ENCODE peak calls at places on chromosomes 5 and 9, in six cellular contexts. E, G, V, S, J and M are unnamed samples.

GRCh38 chr5:65327582-65327981 is 154.1 kb downstream of the ADAMTS6 start:
- DNase-seq in G (no peak), S (peak; percentile 3), E (peak; percentile 77), J (peak; percentile 8), V (no peak), M (no peak)

GRCh38 chr5:147169846-147170245 is 65.0 kb upstream of the STK32A start:
- DNase-seq in J (no peak), S (no peak), V (no peak), E (no peak), G (no peak), M (no peak)

GRCh38 chr5:73625905-73626811 is at the start of gene ARHGEF28:
- DNase-seq in V (peak; percentile 56), S (peak; percentile 52), E (peak; percentile 28), G (peak; percentile 66), J (no peak), M (peak; percentile 38)

GRCh38 chr5:30458681-30459080 is 734.8 kb upstream of the CDH6 start:
- DNase-seq in E (no peak), V (no peak), J (no peak), S (no peak), G (no peak), M (peak; percentile 84)

GRCh38 chr5:149561848-149562247 is 10.6 kb upstream of the CSNK1A1 start:
- DNase-seq in V (no peak), E (peak; percentile 98), J (no peak), G (peak; percentile 42), S (peak; percentile 97), M (peak; percentile 94)

GRCh38 chr5:166710275-166710674 is 1581.2 kb upstream of the WWC1 start:
- DNase-seq in S (peak; percentile 65), V (no peak), E (no peak), G (no peak), J (no peak), M (no peak)

GRCh38 chr5:92337772-92338234 is 954.7 kb upstream of the ARRDC3 start:
- DNase-seq in G (no peak), V (no peak), S (peak; percentile 2), E (peak; percentile 23), J (peak; percentile 1), M (no peak)

GRCh38 chr9:123373941-123374340 is 17.9 kb downstream of the CRB2 start:
- DNase-seq in S (peak; percentile 38), J (no peak), G (peak; percentile 67), V (peak; percentile 82), E (no peak), M (peak; percentile 81)

GRCh38 chr5:33969572-33970452 is 14.7 kb downstream of the SLC45A2 start:
- DNase-seq in J (no peak), E (peak; percentile 71), G (peak; percentile 51), V (peak; percentile 36), S (peak; percentile 67), M (peak; percentile 64)

GRCh38 chr5:36457511-36458260 is 148.7 kb upstream of the SLC1A3 start:
- DNase-seq in G (no peak), V (no peak), E (no peak), S (no peak), J (no peak), M (no peak)

GRCh38 chr9:86126998-86127972 is 27.9 kb upstream of the GOLM1 start:
- DNase-seq in G (peak; percentile 98), S (peak; percentile 88), E (peak; percentile 74), J (peak; percentile 80), V (peak; percentile 92), M (peak; percentile 99)

GRCh38 chr5:56358703-56359428 is 125.7 kb upstream of the ANKRD55 start:
- DNase-seq in S (no peak), V (no peak), G (no peak), E (peak; percentile 12), J (no peak), M (no peak)

GRCh38 chr5:74316064-74316586 is 324.4 kb downstream of the ENC1 start:
- DNase-seq in S (peak; percentile 98), G (peak; percentile 33), E (peak; percentile 98), V (no peak), J (peak; percentile 98), M (peak; percentile 100)

GRCh38 chr5:67537439-67538342 is 341.1 kb upstream of the CD180 start:
- DNase-seq in G (no peak), S (peak; percentile 32), E (no peak), V (no peak), J (no peak), M (no peak)

GRCh38 chr9:130632841-130633240 is 31.6 kb upstream of the PRDM12 start:
- DNase-seq in V (no peak), G (no peak), E (no peak), J (no peak), S (no peak), M (no peak)

GRCh38 chr5:150113047-150113744 is 26.8 kb upstream of the CSF1R start:
- DNase-seq in V (no peak), E (no peak), J (peak; percentile 97), G (peak; percentile 66), S (no peak), M (peak; percentile 75)

GRCh38 chr5:165559645-165560044 is 2054.2 kb downstream of the MAT2B start:
- DNase-seq in G (no peak), E (no peak), V (no peak), S (no peak), J (no peak), M (peak; percentile 1)

GRCh38 chr9:130639866-130640555 is 24.4 kb upstream of the PRDM12 start:
- DNase-seq in S (no peak), V (no peak), G (no peak), J (no peak), E (no peak), M (no peak)

GRCh38 chr9:93612796-93613154 is 36.4 kb downstream of the PHF2 start:
- DNase-seq in J (no peak), E (no peak), S (no peak), V (no peak), G (no peak), M (no peak)

GRCh38 chr5:127351418-127351817 is 60.8 kb downstream of the MEGF10 start:
- DNase-seq in J (no peak), E (no peak), G (no peak), V (no peak), S (no peak), M (peak; percentile 24)

GRCh38 chr9:28938981-28939380 is 1365.7 kb upstream of the C9orf72 start:
- DNase-seq in S (no peak), J (no peak), G (no peak), V (no peak), E (no peak), M (no peak)

GRCh38 chr5:127567026-127567768 is 49.8 kb downstream of the PRRC1 start:
- DNase-seq in G (no peak), E (no peak), J (no peak), V (no peak), S (no peak), M (no peak)

GRCh38 chr9:111895996-111896941 is at the start of gene UGCG:
- DNase-seq in E (peak; percentile 90), G (peak; percentile 88), V (peak; percentile 85), S (peak; percentile 89), J (peak; percentile 86), M (peak; percentile 94)

GRCh38 chr9:111897831-111898144 is 1.2 kb downstream of the UGCG start:
- DNase-seq in E (no peak), J (no peak), V (no peak), S (no peak), G (no peak), M (no peak)

GRCh38 chr9:111898331-111899096 is 1.9 kb downstream of the UGCG start:
- DNase-seq in V (no peak), E (no peak), J (no peak), G (no peak), S (no peak), M (no peak)

GRCh38 chr9:111900081-111900805 is 3.6 kb downstream of the UGCG start:
- DNase-seq in G (no peak), E (no peak), S (no peak), V (no peak), J (no peak), M (no peak)

GRCh38 chr9:111896942-111897830 is 572 bp downstream of the UGCG start:
- DNase-seq in G (peak; percentile 38), J (peak; percentile 15), E (no peak), V (no peak), S (no peak), M (no peak)
- H3K18ac ChIP-seq in G (peak overlapping the region; percentile 64), J (peak overlapping the region; percentile 86), E (peak overlapping the region; percentile 85), V (peak overlapping the region; percentile 99), S (peak overlapping the region; percentile 84), M (peak overlapping the region; percentile 93)

DNA sequence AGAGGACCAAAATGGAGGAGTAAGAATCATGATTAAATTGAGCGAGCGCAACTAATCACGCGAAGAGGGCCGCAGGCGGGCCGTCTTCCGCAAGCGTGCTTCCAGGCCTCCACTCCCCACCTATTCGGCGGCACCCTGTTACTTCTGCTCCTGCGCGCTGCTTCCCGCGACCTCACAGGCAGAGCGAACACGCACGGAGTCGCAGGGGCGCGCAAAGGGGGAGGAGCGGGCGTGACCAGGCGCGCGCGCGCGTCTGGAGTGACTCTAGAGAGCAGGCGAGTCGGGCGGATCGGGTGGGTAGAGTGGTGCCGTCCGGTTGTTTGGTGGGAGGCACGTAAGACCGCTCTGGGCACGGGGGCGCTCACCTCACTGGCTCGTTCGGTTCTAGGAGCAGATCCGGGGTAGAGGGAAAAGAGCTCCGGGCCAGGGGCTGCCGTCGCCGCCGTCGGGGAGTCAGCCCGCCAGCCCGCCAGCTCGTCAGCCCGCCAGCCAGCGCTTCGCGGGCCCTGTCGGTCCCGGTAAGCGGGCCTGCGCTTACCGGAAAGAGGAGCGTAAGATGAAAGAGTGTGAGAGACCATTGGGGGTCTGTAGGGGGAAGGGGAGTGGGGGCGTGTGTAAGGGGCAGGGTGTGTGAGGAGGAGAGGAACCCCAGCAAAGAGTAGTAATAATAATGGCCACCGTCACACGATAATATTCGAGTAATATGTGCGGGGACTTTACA is at the start of gene CNOT8:
- DNase-seq in J (peak; percentile 90), S (peak; percentile 97), V (peak; percentile 97), G (peak; percentile 95), E (peak; percentile 98), M (peak; percentile 99)
- H3K23ac ChIP-seq in J (no peak within 1 kb of the TSS), S (peak within 1 kb of the TSS; percentile 83), V (peak within 1 kb of the TSS; percentile 97), G (no peak within 1 kb of the TSS), E (peak within 1 kb of the TSS; percentile 100), M (peak within 1 kb of the TSS; percentile 85)

GRCh38 chr9:114583776-114584175 is 3.8 kb upstream of the ATP6V1G1 start:
- DNase-seq in J (no peak), E (no peak), S (no peak), V (no peak), G (no peak), M (no peak)
- H3K18ac ChIP-seq in J (no peak overlapping the region), E (no peak overlapping the region), S (no peak overlapping the region), V (no peak overlapping the region), G (no peak overlapping the region), M (no peak overlapping the region)

GRCh38 chr5:94361161-94361560 is 257.2 kb downstream of the KIAA0825 start:
- DNase-seq in J (no peak), V (no peak), S (no peak), G (no peak), E (no peak), M (no peak)

GRCh38 chr5:94361832-94362754 is 256.3 kb downstream of the KIAA0825 start:
- DNase-seq in E (no peak), S (no peak), J (no peak), V (no peak), G (peak; percentile 81), M (peak; percentile 93)

GRCh38 chr5:94362857-94363256 is 255.5 kb downstream of the KIAA0825 start:
- DNase-seq in V (no peak), E (no peak), J (no peak), G (no peak), S (no peak), M (no peak)

GRCh38 chr5:94360382-94360781 is 258.0 kb downstream of the KIAA0825 start:
- DNase-seq in J (no peak), S (no peak), V (no peak), G (no peak), E (no peak), M (no peak)

GRCh38 chr5:94359880-94360279 is 258.5 kb downstream of the KIAA0825 start:
- DNase-seq in E (no peak), S (no peak), V (no peak), G (no peak), J (no peak), M (no peak)
- H3K23ac ChIP-seq in E (no peak overlapping the region), S (no peak overlapping the region), V (no peak overlapping the region), G (no peak overlapping the region), J (no peak overlapping the region), M (no peak overlapping the region)

GRCh38 chr5:139650689-139651501 is 2.7 kb downstream of the CXXC5 start:
- DNase-seq in E (no peak), V (no peak), S (peak; percentile 74), J (no peak), G (peak; percentile 83), M (peak; percentile 88)
- H3K18ac ChIP-seq in E (peak overlapping the region; percentile 46), V (peak overlapping the region; percentile 95), S (peak overlapping the region; percentile 83), J (peak overlapping the region; percentile 98), G (peak overlapping the region; percentile 21), M (peak overlapping the region; percentile 98)